ENCODE peak calls at places on chromosomes 7 and 10, in seven cellular contexts. G, C, V, W, M, Q and O are unnamed samples.

GRCh38 chr10:116669832-116670644 is 49.3 kb downstream of the PNLIPRP2 start:
- DNase-seq in W (peak; percentile 39), G (peak; percentile 47), V (no peak), Q (no peak), C (peak; percentile 9), M (no peak), O (peak; percentile 69)

GRCh38 chr7:117715784-117716445 is 157.3 kb downstream of the CTTNBP2 start:
- DNase-seq in W (peak; percentile 39), G (peak; percentile 35), Q (no peak), C (peak; percentile 31), V (peak; percentile 26), M (no peak), O (peak; percentile 42)

GRCh38 chr7:134698481-134698880 is 51.8 kb downstream of the BPGM start:
- DNase-seq in W (no peak), M (no peak), G (no peak), Q (no peak), C (no peak), V (no peak), O (no peak)

GRCh38 chr7:79876769-79877362 is 257.8 kb upstream of the GNAI1 start:
- DNase-seq in G (no peak), Q (no peak), V (no peak), W (no peak), C (no peak), M (no peak), O (no peak)

GRCh38 chr7:157704365-157704764 is 367.6 kb downstream of the DNAJB6 start:
- DNase-seq in V (no peak), W (no peak), G (peak; percentile 0), M (peak; percentile 21), C (no peak), Q (no peak), O (no peak)

GRCh38 chr7:55132890-55133551 is 114.2 kb downstream of the EGFR start:
- DNase-seq in G (peak; percentile 56), M (peak; percentile 83), Q (no peak), V (peak; percentile 97), C (peak; percentile 17), W (peak; percentile 75), O (no peak)

GRCh38 chr7:22481726-22482125 is 18.3 kb downstream of the STEAP1B start:
- DNase-seq in V (no peak), C (no peak), Q (no peak), W (no peak), M (no peak), G (no peak), O (no peak)

GRCh38 chr7:95861041-95861440 is 88.7 kb downstream of the DYNC1I1 start:
- DNase-seq in V (no peak), C (no peak), Q (no peak), G (no peak), M (no peak), W (no peak), O (no peak)

GRCh38 chr10:125786547-125786946 is 10.9 kb upstream of the MMP21 start:
- DNase-seq in Q (no peak), G (no peak), V (no peak), C (no peak), M (no peak), W (no peak), O (no peak)

GRCh38 chr10:86654411-86655172 is at the start of gene OPN4:
- DNase-seq in Q (no peak), G (peak; percentile 5), V (no peak), M (peak; percentile 40), W (no peak), C (peak; percentile 31), O (no peak)

GRCh38 chr7:92835140-92835850 is 1.1 kb downstream of the CDK6 start:
- DNase-seq in G (peak; percentile 75), Q (no peak), W (peak; percentile 87), C (peak; percentile 74), M (peak; percentile 78), V (peak; percentile 72), O (peak; percentile 88)

GRCh38 chr7:2118630-2119190 is 114.0 kb downstream of the MAD1L1 start:
- DNase-seq in G (no peak), V (no peak), M (no peak), Q (no peak), C (no peak), W (no peak), O (no peak)

GRCh38 chr10:1182280-1183032 is 126.3 kb downstream of the WDR37 start:
- DNase-seq in C (no peak), W (no peak), G (no peak), M (peak; percentile 15), V (no peak), Q (no peak), O (no peak)

GRCh38 chr10:1180071-1180730 is 124.0 kb downstream of the WDR37 start:
- DNase-seq in Q (no peak), G (no peak), W (no peak), C (no peak), V (no peak), M (peak; percentile 48), O (peak; percentile 43)

GRCh38 chr10:1183033-1183396 is 126.8 kb downstream of the WDR37 start:
- DNase-seq in G (no peak), W (no peak), Q (no peak), M (peak; percentile 30), V (no peak), C (no peak), O (peak; percentile 76)

GRCh38 chr10:1179346-1180070 is 123.3 kb downstream of the WDR37 start:
- DNase-seq in G (no peak), Q (no peak), C (no peak), V (no peak), M (peak; percentile 40), W (no peak), O (peak; percentile 56)

GRCh38 chr10:1180836-1181235 is 124.7 kb downstream of the WDR37 start:
- DNase-seq in Q (no peak), C (peak; percentile 23), G (no peak), V (no peak), M (peak; percentile 42), W (no peak), O (peak; percentile 24)
- TF ChIP-seq CTCF in Q (no peak), C (peak; percentile 28), G (no peak), V (no peak), M (no peak), W (no peak), O (no peak)

GRCh38 chr10:103192451-103193106 is 493 bp downstream of the NT5C2 start:
- DNase-seq in W (peak; percentile 72), C (peak; percentile 80), V (peak; percentile 55), G (peak; percentile 84), M (peak; percentile 91), Q (peak; percentile 94), O (no peak)
- TF ChIP-seq POLR2AphosphoS5 in W (peak; percentile 44), C (no peak), V (peak; percentile 22), G (peak; percentile 82), M (peak; percentile 35), Q (peak; percentile 65), O (peak; percentile 86)

GRCh38 chr10:78042058-78042751 is 8.5 kb downstream of the RPS24 start:
- DNase-seq in V (no peak), G (no peak), Q (no peak), W (no peak), C (peak; percentile 49), M (no peak), O (no peak)
- H3K4me1 ChIP-seq in V (peaks cover 25% of the 10 kb centered on the region), G (peaks cover 1% of the 10 kb centered on the region), Q (peaks cover 33% of the 10 kb centered on the region), W (peaks cover 27% of the 10 kb centered on the region), C (peaks cover 14% of the 10 kb centered on the region), M (peaks cover 6% of the 10 kb centered on the region), O (peaks cover 8% of the 10 kb centered on the region)

GRCh38 chr7:35024298-35024697 is 13.0 kb downstream of the DPY19L1 start:
- DNase-seq in Q (no peak), M (no peak), G (no peak), W (no peak), C (no peak), V (no peak), O (no peak)
- TF ChIP-seq CTCF in Q (no peak), M (no peak), G (no peak), W (no peak), C (no peak), V (no peak), O (no peak)

GRCh38 chr7:97872025-97872669 is at the start of gene ASNS:
- DNase-seq in Q (peak; percentile 95), V (peak; percentile 90), W (peak; percentile 77), C (peak; percentile 98), G (peak; percentile 94), M (peak; percentile 96), O (peak; percentile 93)
- TF ChIP-seq POLR2AphosphoS5 in Q (peak; percentile 92), V (peak; percentile 98), W (peak; percentile 71), C (peak; percentile 76), G (peak; percentile 86), M (peak; percentile 87), O (peak; percentile 91)

GRCh38 chr7:13524076-13524475 is 465.4 kb downstream of the ETV1 start:
- DNase-seq in C (no peak), W (no peak), V (no peak), Q (no peak), M (no peak), G (no peak), O (no peak)
- H3K4me1 ChIP-seq in C (no peaks in the 10 kb centered on the region), W (no peaks in the 10 kb centered on the region), V (no peaks in the 10 kb centered on the region), Q (peaks cover 2% of the 10 kb centered on the region), M (no peaks in the 10 kb centered on the region), G (no peaks in the 10 kb centered on the region), O (no peaks in the 10 kb centered on the region)

DNA sequence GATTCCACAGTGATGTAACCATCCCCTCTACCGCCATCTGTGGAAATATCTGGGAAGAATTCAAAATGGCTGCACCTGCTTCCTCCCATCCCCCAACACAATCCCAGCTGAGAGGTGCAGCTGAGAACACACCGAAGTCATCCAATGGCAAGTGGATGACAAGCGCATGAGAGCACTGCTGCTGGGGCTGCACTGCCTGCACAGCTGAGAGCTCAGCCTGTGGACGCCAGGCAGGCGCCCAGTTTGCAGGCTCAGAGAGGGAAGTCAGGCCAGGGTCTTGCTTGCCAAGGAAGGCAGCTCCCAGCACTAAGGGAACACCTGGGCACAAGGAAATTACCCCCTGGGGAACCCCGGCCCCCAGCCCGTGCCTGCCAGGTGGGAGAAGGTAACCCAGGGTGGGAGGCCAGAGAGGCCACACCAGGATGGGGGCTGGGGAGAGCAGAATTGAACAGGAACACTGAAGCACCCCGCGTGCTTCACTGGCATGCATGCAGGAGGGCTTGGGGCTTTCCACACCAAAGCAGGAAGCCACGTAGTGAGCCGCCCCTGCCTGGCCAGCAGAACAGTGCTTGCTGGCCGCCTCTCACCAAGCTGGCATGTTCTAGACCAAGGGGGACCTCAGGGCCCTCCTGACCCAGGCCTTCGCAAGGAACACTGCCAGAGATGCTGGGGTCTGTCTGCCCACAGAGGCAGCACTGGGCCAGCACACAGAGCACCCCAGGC is 46.2 kb downstream of the FAM53B start:
- DNase-seq in G (no peak), C (no peak), V (no peak), M (no peak), W (no peak), Q (no peak), O (no peak)
- TF ChIP-seq CTCF in G (no peak), C (no peak), V (no peak), M (no peak), W (no peak), Q (no peak), O (no peak)